ENCODE peak calls at places on chromosomes 1 and 21, in eight cellular contexts. Q is OCI-LY7, V is lung, H is uterus, R is mammary epithelial cell, I is brain microvascular endothelial cell, T is neuronal stem cell, P is neural progenitor cell. C is an unnamed sample.

GRCh38 chr1:205456868-205457724 is 1.3 kb upstream of the BLACAT1 start:
- DNase-seq in H (no peak), V (no peak), R (no peak), Q (no peak), P (peak; percentile 93), I (no peak), T (no peak), C (no peak)

GRCh38 chr1:9822897-9823692 is 670 bp downstream of the CLSTN1 start:
- DNase-seq in R (no peak), P (peak; percentile 59), Q (peak; percentile 60), I (no peak), V (no peak), H (peak; percentile 54), T (no peak), C (no peak)

GRCh38 chr1:4006676-4007374 is 106.8 kb upstream of the C1orf174 start:
- DNase-seq in I (no peak), R (no peak), P (no peak), T (no peak), Q (peak; percentile 72), V (no peak), H (no peak), C (no peak)

GRCh38 chr21:15964181-15964855 is 234.5 kb downstream of the USP25 start:
- DNase-seq in V (no peak), Q (no peak), P (no peak), T (no peak), I (no peak), H (no peak), R (peak; percentile 37), C (no peak)

GRCh38 chr1:86739901-86740507 is 35.6 kb downstream of the SH3GLB1 start:
- DNase-seq in I (no peak), P (no peak), R (no peak), V (no peak), H (no peak), T (no peak), Q (peak; percentile 25), C (no peak)

GRCh38 chr1:91555074-91555730 is 54.6 kb downstream of the CDC7 start:
- DNase-seq in R (no peak), I (no peak), P (peak; percentile 42), H (no peak), Q (no peak), V (no peak), T (no peak), C (peak; percentile 28)

GRCh38 chr21:43315244-43316137 is 111.4 kb downstream of the SIK1 start:
- DNase-seq in I (no peak), P (no peak), T (no peak), V (no peak), R (no peak), H (no peak), Q (peak; percentile 29), C (no peak)

GRCh38 chr1:163168053-163168452 is 34.7 kb downstream of the RGS5 start:
- DNase-seq in Q (no peak), R (peak; percentile 87), V (no peak), I (peak; percentile 94), P (no peak), H (no peak), T (no peak), C (no peak)

GRCh38 chr1:210565316-210565715 is 236.6 kb downstream of the HHAT start:
- DNase-seq in T (no peak), P (no peak), R (no peak), H (no peak), I (no peak), V (no peak), Q (no peak), C (no peak)

GRCh38 chr1:205071801-205072200 is 12.5 kb downstream of the TMEM81 start:
- DNase-seq in P (no peak), Q (no peak), H (no peak), T (no peak), R (no peak), V (no peak), I (no peak), C (no peak)

GRCh38 chr1:183164350-183164749 is 21.7 kb upstream of the LAMC2 start:
- DNase-seq in R (peak; percentile 94), T (peak; percentile 8), I (peak; percentile 75), Q (no peak), V (no peak), P (no peak), H (no peak), C (no peak)

GRCh38 chr1:1806890-1807289 is 28.6 kb upstream of the NADK start:
- DNase-seq in Q (no peak), T (no peak), I (no peak), P (no peak), R (no peak), V (no peak), H (no peak), C (no peak)

DNA sequence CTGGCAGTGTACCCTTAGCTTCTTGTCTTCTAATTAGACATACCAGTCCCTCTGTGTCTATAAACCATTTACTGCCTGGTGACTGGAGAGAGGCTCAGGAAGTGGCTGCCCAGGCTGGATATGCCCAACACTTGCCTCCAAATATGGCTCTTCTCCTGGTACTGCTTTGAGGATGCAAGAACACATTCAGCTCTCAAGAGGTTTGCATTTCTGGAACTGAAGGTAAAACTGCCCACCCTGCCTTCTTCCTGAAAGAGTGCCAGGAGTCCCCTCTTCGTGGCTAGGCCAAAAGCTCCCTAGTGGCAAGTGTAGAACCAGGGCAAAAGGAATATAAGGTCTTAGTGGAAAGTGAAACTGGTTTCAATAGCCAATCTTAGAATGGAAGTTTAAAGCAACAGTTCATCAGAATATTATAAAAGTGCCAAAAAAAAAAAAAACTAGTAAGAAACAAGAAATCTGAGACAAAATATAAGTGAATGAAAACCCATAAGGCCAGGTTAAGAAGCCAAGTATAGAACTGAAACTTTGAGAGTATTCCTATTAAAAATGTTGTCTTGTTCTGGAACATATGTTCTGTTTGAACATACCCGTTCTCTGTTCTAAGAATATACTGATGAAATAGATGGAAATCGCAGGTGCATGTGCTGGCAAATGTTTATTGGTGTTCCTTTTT is 77.2 kb upstream of the CTTNBP2NL start:
- DNase-seq in Q (no peak), V (no peak), T (no peak), I (no peak), P (no peak), R (no peak), H (no peak), C (no peak)
- H3K4me3 ChIP-seq in Q (no peak overlapping the region), V (no peak overlapping the region), T (no peak overlapping the region), I (no peak overlapping the region), P (no peak overlapping the region), R (no peak overlapping the region), H (no peak overlapping the region), C (no peak overlapping the region)

DNA sequence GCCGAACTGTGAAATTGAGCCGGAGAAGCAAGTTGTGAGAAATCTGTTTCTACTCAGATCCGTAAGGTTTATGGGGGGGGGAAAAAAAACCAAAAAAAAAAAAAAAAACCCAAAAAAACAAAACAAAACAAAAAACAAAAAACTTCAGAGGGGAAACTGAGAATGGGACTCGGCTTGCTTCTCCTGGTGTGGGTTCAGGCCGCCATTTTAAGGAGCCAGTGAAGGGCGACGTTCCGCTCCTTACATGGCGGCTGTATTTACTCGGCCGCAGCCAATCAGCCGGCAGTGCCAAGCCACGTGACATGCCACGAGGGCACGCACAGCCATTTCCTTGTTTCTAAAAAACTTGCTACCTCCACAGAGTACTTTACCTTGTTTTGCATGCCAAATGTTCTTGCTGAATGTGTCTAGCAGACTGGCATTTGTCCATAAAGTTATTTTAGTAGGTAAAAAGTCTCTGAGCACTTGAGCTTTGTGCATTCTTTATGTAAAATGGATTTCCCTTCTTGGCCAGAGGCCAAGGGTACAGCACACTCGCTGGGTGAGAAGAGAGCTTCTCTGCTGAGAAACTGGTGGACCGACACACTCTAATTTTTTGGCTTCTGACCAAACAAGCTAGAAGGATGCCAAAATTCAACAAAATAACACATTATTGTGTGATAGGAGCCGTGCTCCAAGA is 101.8 kb downstream of the NFIA start:
- DNase-seq in R (peak; percentile 11), P (no peak), T (no peak), V (peak; percentile 95), Q (no peak), I (peak; percentile 90), H (peak; percentile 94), C (peak; percentile 97)
- H3K27ac ChIP-seq in R (no peak overlapping the region), P (no peak overlapping the region), T (no peak overlapping the region), V (peak overlapping the region; percentile 85), Q (no peak overlapping the region), I (peak overlapping the region; percentile 68), H (peak overlapping the region; percentile 84), C (peak overlapping the region; percentile 75)

GRCh38 chr1:36199934-36200741 is 24.1 kb upstream of the THRAP3 start:
- DNase-seq in I (no peak), R (peak; percentile 85), T (no peak), V (no peak), H (no peak), P (no peak), Q (no peak), C (peak; percentile 73)

GRCh38 chr1:36204347-36204909 is 19.8 kb upstream of the THRAP3 start:
- DNase-seq in T (no peak), H (no peak), R (no peak), I (no peak), Q (no peak), V (no peak), P (no peak), C (peak; percentile 68)

GRCh38 chr1:36203554-36204346 is 20.5 kb upstream of the THRAP3 start:
- DNase-seq in I (peak; percentile 25), H (peak; percentile 24), Q (no peak), T (no peak), R (peak; percentile 23), P (peak; percentile 55), V (peak; percentile 67), C (peak; percentile 78)

GRCh38 chr1:36203027-36203553 is 21.2 kb upstream of the THRAP3 start:
- DNase-seq in R (no peak), P (no peak), I (no peak), T (no peak), H (no peak), V (no peak), Q (no peak), C (no peak)

GRCh38 chr1:36198641-36199040 is 25.6 kb upstream of the THRAP3 start:
- DNase-seq in I (no peak), H (no peak), P (no peak), T (no peak), V (no peak), R (no peak), Q (no peak), C (no peak)
- H3K36me3 ChIP-seq in I (no peaks in the 10 kb centered on the region), H (no peaks in the 10 kb centered on the region), P (no peaks in the 10 kb centered on the region), T (no peaks in the 10 kb centered on the region), V (no peaks in the 10 kb centered on the region), R (no peaks in the 10 kb centered on the region), Q (no peaks in the 10 kb centered on the region), C (no peaks in the 10 kb centered on the region)

DNA sequence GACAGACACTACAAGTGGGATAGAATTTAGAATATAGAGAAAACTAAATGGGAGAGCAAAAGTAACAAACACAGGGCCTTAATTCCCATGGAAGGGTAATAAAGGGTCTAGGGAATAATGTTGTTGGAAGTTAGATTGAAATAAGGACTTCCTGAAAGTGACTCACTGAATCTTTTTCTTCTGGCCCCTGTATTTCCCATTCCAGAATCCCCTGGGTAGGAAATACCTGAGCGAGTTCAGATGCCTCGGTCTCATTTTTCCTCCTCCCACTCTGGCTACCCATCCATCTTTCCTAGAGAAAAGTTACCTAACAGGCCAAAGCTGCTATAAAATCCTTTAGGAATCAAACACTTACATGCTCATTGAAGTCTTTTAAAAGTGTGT is 3.1 kb upstream of the MEF2D start:
- DNase-seq in H (no peak), P (no peak), I (no peak), T (no peak), V (no peak), Q (no peak), R (no peak), C (no peak)
- H3K4me3 ChIP-seq in H (no peak overlapping the region), P (no peak overlapping the region), I (no peak overlapping the region), T (no peak overlapping the region), V (no peak overlapping the region), Q (peak overlapping the region; percentile 58), R (no peak overlapping the region), C (peak overlapping the region; percentile 30)